ENCODE peak calls at places on chromosome 4, in nine cellular contexts. One of them, this sample, is unnamed.

GRCh38 chr4:186790630-186791029 is 67.0 kb upstream of the FAT1 start:
- DNase-seq in GM12892: no peak
- DNase-seq in HepG2: no peak
- DNase-seq in HCT116: no peak
- DNase-seq in GM12891: no peak
- DNase-seq in esophagus muscularis mucosa: no peak
- DNase-seq in GM12878: no peak
- DNase-seq in transverse colon: no peak
- DNase-seq in sigmoid colon: no peak
- DNase-seq in this sample: no peak

GRCh38 chr4:166838975-166839614 is 395.2 kb downstream of the SPOCK3 start:
- DNase-seq in GM12892: no peak
- DNase-seq in HepG2: no peak
- DNase-seq in HCT116: no peak
- DNase-seq in GM12891: no peak
- DNase-seq in esophagus muscularis mucosa: no peak
- DNase-seq in GM12878: peak; percentile 70
- DNase-seq in transverse colon: no peak
- DNase-seq in sigmoid colon: no peak
- DNase-seq in this sample: no peak

GRCh38 chr4:154049457-154050181 is 260.7 kb upstream of the SFRP2 start:
- DNase-seq in GM12892: no peak
- DNase-seq in HepG2: peak; percentile 9
- DNase-seq in HCT116: peak; percentile 16
- DNase-seq in GM12891: no peak
- DNase-seq in esophagus muscularis mucosa: peak; percentile 89
- DNase-seq in GM12878: no peak
- DNase-seq in transverse colon: peak; percentile 10
- DNase-seq in sigmoid colon: no peak
- DNase-seq in this sample: no peak

GRCh38 chr4:56657818-56658217 is 23.3 kb downstream of the HOPX start:
- DNase-seq in GM12892: no peak
- DNase-seq in HepG2: no peak
- DNase-seq in HCT116: no peak
- DNase-seq in GM12891: no peak
- DNase-seq in esophagus muscularis mucosa: no peak
- DNase-seq in GM12878: no peak
- DNase-seq in transverse colon: no peak
- DNase-seq in sigmoid colon: no peak
- DNase-seq in this sample: no peak

GRCh38 chr4:25088342-25088952 is 57.7 kb upstream of the LGI2 start:
- DNase-seq in GM12892: no peak
- DNase-seq in HepG2: no peak
- DNase-seq in HCT116: no peak
- DNase-seq in GM12891: peak; percentile 14
- DNase-seq in esophagus muscularis mucosa: no peak
- DNase-seq in GM12878: no peak
- DNase-seq in transverse colon: no peak
- DNase-seq in sigmoid colon: no peak
- DNase-seq in this sample: no peak

GRCh38 chr4:112637552-112637866 is 566 bp downstream of the LARP7 start:
- DNase-seq in GM12892: no peak
- DNase-seq in HepG2: no peak
- DNase-seq in HCT116: no peak
- DNase-seq in GM12891: no peak
- DNase-seq in esophagus muscularis mucosa: no peak
- DNase-seq in GM12878: no peak
- DNase-seq in transverse colon: no peak
- DNase-seq in sigmoid colon: no peak
- DNase-seq in this sample: no peak

GRCh38 chr4:146638801-146639351 is at the start of gene POU4F2:
- DNase-seq in GM12892: no peak
- DNase-seq in HepG2: no peak
- DNase-seq in HCT116: no peak
- DNase-seq in GM12891: peak; percentile 46
- DNase-seq in esophagus muscularis mucosa: no peak
- DNase-seq in GM12878: no peak
- DNase-seq in transverse colon: no peak
- DNase-seq in sigmoid colon: no peak
- DNase-seq in this sample: no peak

GRCh38 chr4:6758732-6759131 is 23.8 kb upstream of the KIAA0232 start:
- DNase-seq in GM12892: no peak
- DNase-seq in HepG2: no peak
- DNase-seq in HCT116: no peak
- DNase-seq in GM12891: no peak
- DNase-seq in esophagus muscularis mucosa: no peak
- DNase-seq in GM12878: no peak
- DNase-seq in transverse colon: no peak
- DNase-seq in sigmoid colon: no peak
- DNase-seq in this sample: no peak

GRCh38 chr4:181646864-181647263 is 596.3 kb upstream of the TENM3 start:
- DNase-seq in GM12892: no peak
- DNase-seq in HepG2: no peak
- DNase-seq in HCT116: no peak
- DNase-seq in GM12891: no peak
- DNase-seq in esophagus muscularis mucosa: no peak
- DNase-seq in GM12878: no peak
- DNase-seq in transverse colon: no peak
- DNase-seq in sigmoid colon: no peak
- DNase-seq in this sample: no peak

GRCh38 chr4:33780952-33781655 is 2463.2 kb downstream of the ARAP2 start:
- DNase-seq in GM12892: no peak
- DNase-seq in HepG2: no peak
- DNase-seq in HCT116: peak; percentile 55
- DNase-seq in GM12891: no peak
- DNase-seq in esophagus muscularis mucosa: no peak
- DNase-seq in GM12878: no peak
- DNase-seq in transverse colon: no peak
- DNase-seq in sigmoid colon: no peak
- DNase-seq in this sample: no peak

GRCh38 chr4:175346381-175346780 is 428.2 kb downstream of the ADAM29 start:
- DNase-seq in GM12892: no peak
- DNase-seq in HepG2: no peak
- DNase-seq in HCT116: no peak
- DNase-seq in GM12891: no peak
- DNase-seq in esophagus muscularis mucosa: no peak
- DNase-seq in GM12878: no peak
- DNase-seq in transverse colon: no peak
- DNase-seq in sigmoid colon: no peak
- DNase-seq in this sample: no peak

GRCh38 chr4:75821966-75822365 is 80.3 kb downstream of the PPEF2 start:
- DNase-seq in GM12892: no peak
- DNase-seq in HepG2: no peak
- DNase-seq in HCT116: no peak
- DNase-seq in GM12891: no peak
- DNase-seq in esophagus muscularis mucosa: no peak
- DNase-seq in GM12878: no peak
- DNase-seq in transverse colon: no peak
- DNase-seq in sigmoid colon: no peak
- DNase-seq in this sample: no peak

GRCh38 chr4:76948441-76949292 is 885 bp upstream of the SEPTIN11 start:
- DNase-seq in GM12892: peak; percentile 85
- DNase-seq in HepG2: peak; percentile 70
- DNase-seq in HCT116: peak; percentile 59
- DNase-seq in GM12891: peak; percentile 83
- DNase-seq in esophagus muscularis mucosa: no peak
- DNase-seq in GM12878: peak; percentile 50
- DNase-seq in transverse colon: peak; percentile 81
- DNase-seq in sigmoid colon: peak; percentile 90
- DNase-seq in this sample: peak; percentile 73

GRCh38 chr4:55827582-55827981 is 8.0 kb downstream of the EXOC1L start:
- DNase-seq in GM12892: no peak
- DNase-seq in HepG2: no peak
- DNase-seq in HCT116: no peak
- DNase-seq in GM12891: no peak
- DNase-seq in esophagus muscularis mucosa: no peak
- DNase-seq in GM12878: no peak
- DNase-seq in transverse colon: no peak
- DNase-seq in sigmoid colon: no peak
- DNase-seq in this sample: no peak

GRCh38 chr4:1870578-1871443 is at the start of gene NSD2:
- DNase-seq in GM12892: peak; percentile 96
- DNase-seq in HepG2: peak; percentile 67
- DNase-seq in HCT116: peak; percentile 68
- DNase-seq in GM12891: peak; percentile 94
- DNase-seq in esophagus muscularis mucosa: peak; percentile 94
- DNase-seq in GM12878: no peak
- DNase-seq in transverse colon: peak; percentile 94
- DNase-seq in sigmoid colon: peak; percentile 93
- DNase-seq in this sample: peak; percentile 83
- TF ChIP-seq POLR2AphosphoS5 in GM12892: peak; percentile 84
- TF ChIP-seq POLR2AphosphoS5 in HepG2: peak; percentile 57
- TF ChIP-seq POLR2AphosphoS5 in HCT116: peak; percentile 86
- TF ChIP-seq POLR2AphosphoS5 in GM12891: peak; percentile 86
- TF ChIP-seq POLR2AphosphoS5 in esophagus muscularis mucosa: peak; percentile 84
- TF ChIP-seq POLR2AphosphoS5 in GM12878: peak; percentile 74
- TF ChIP-seq POLR2AphosphoS5 in transverse colon: peak; percentile 93
- TF ChIP-seq POLR2AphosphoS5 in sigmoid colon: peak; percentile 72
- TF ChIP-seq POLR2AphosphoS5 in this sample: peak; percentile 51

DNA sequence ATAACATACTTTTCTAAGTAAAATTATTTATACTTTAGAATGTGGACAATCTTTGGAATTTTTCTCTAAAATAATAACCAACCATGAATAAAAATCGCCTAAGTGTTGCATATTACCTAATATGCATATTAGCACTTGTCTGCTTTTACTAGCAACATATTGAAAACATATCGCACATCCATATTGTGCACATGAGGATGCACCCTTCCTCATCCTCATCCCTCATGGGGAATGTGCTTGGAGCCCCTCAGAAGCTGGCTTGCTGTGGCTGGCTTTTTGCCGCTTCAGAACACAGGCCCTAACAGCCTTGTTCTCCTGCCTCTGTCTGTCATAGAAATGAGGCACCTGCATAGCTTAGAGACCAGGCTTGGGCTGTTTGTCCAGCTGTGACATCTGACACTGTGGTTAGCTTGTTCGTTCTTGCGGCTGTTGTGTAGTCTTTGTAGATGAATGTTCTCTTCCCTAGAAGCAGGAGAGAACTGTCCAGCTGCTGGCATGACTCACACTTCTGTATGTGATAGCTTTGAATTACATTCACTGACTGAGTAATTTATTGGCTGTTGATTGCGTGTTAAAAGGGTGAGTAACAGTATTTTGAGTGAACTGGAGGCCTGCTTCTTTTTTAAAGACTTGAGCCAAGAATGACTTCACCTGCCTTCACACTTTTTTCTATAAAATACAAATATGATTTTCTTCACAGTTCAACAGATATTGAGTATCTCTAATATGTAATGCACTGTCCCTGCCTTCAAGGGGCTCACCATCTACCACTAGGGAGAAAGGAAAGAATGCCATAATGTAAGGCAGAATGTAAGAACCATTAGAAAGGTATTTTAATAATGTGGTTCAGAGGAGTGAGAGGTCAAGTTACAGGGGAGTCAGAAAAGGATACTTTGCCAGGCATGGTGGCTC is 81.9 kb downstream of the HMGB2 start:
- DNase-seq in GM12892: no peak
- DNase-seq in HepG2: peak; percentile 22
- DNase-seq in HCT116: peak; percentile 99
- DNase-seq in GM12891: peak; percentile 2
- DNase-seq in esophagus muscularis mucosa: no peak
- DNase-seq in GM12878: peak; percentile 68
- DNase-seq in transverse colon: peak; percentile 46
- DNase-seq in sigmoid colon: peak; percentile 78
- DNase-seq in this sample: peak; percentile 45
- TF ChIP-seq POLR2AphosphoS5 in GM12892: no peak
- TF ChIP-seq POLR2AphosphoS5 in HepG2: no peak
- TF ChIP-seq POLR2AphosphoS5 in HCT116: peak; percentile 90
- TF ChIP-seq POLR2AphosphoS5 in GM12891: peak; percentile 72
- TF ChIP-seq POLR2AphosphoS5 in esophagus muscularis mucosa: peak; percentile 42
- TF ChIP-seq POLR2AphosphoS5 in GM12878: no peak
- TF ChIP-seq POLR2AphosphoS5 in transverse colon: peak; percentile 72
- TF ChIP-seq POLR2AphosphoS5 in sigmoid colon: peak; percentile 34
- TF ChIP-seq POLR2AphosphoS5 in this sample: no peak

GRCh38 chr4:100108869-100109268 is 81.4 kb downstream of the DDIT4L start:
- DNase-seq in GM12892: no peak
- DNase-seq in HepG2: no peak
- DNase-seq in HCT116: no peak
- DNase-seq in GM12891: no peak
- DNase-seq in esophagus muscularis mucosa: no peak
- DNase-seq in GM12878: no peak
- DNase-seq in transverse colon: no peak
- DNase-seq in sigmoid colon: no peak
- DNase-seq in this sample: no peak

GRCh38 chr4:100109921-100110320 is 80.3 kb downstream of the DDIT4L start:
- DNase-seq in GM12892: no peak
- DNase-seq in HepG2: no peak
- DNase-seq in HCT116: no peak
- DNase-seq in GM12891: no peak
- DNase-seq in esophagus muscularis mucosa: no peak
- DNase-seq in GM12878: no peak
- DNase-seq in transverse colon: no peak
- DNase-seq in sigmoid colon: no peak
- DNase-seq in this sample: no peak

GRCh38 chr4:100103671-100104070 is 86.6 kb downstream of the DDIT4L start:
- DNase-seq in GM12892: no peak
- DNase-seq in HepG2: no peak
- DNase-seq in HCT116: no peak
- DNase-seq in GM12891: no peak
- DNase-seq in esophagus muscularis mucosa: no peak
- DNase-seq in GM12878: no peak
- DNase-seq in transverse colon: no peak
- DNase-seq in sigmoid colon: no peak
- DNase-seq in this sample: no peak

GRCh38 chr4:100100985-100101384 is 89.3 kb downstream of the DDIT4L start:
- DNase-seq in GM12892: no peak
- DNase-seq in HepG2: no peak
- DNase-seq in HCT116: no peak
- DNase-seq in GM12891: no peak
- DNase-seq in esophagus muscularis mucosa: no peak
- DNase-seq in GM12878: no peak
- DNase-seq in transverse colon: no peak
- DNase-seq in sigmoid colon: no peak
- DNase-seq in this sample: no peak

DNA sequence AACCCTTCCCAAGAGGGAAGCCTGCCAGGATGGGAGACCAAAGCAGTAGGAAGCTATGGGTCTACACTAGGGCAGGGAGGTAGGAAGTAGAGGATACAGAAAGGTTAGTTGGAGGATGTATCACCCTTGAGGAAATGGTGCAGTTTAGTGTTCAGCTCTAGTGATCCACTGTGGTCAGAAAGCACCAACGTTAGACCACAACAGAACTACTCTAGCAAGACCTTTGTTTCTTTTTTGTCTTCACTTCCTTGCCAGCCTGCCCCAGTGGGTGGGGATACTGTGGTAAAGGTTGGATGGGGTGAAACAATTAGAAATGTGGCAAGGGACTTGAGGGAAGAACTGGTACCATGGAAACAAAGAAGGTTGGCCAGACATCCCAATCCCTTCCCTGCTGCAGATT is 83.3 kb downstream of the DDIT4L start:
- DNase-seq in GM12892: no peak
- DNase-seq in HepG2: no peak
- DNase-seq in HCT116: no peak
- DNase-seq in GM12891: no peak
- DNase-seq in esophagus muscularis mucosa: no peak
- DNase-seq in GM12878: peak; percentile 71
- DNase-seq in transverse colon: no peak
- DNase-seq in sigmoid colon: no peak
- DNase-seq in this sample: no peak
- TF ChIP-seq POLR2AphosphoS5 in GM12892: no peak
- TF ChIP-seq POLR2AphosphoS5 in HepG2: no peak
- TF ChIP-seq POLR2AphosphoS5 in HCT116: no peak
- TF ChIP-seq POLR2AphosphoS5 in GM12891: no peak
- TF ChIP-seq POLR2AphosphoS5 in esophagus muscularis mucosa: no peak
- TF ChIP-seq POLR2AphosphoS5 in GM12878: no peak
- TF ChIP-seq POLR2AphosphoS5 in transverse colon: no peak
- TF ChIP-seq POLR2AphosphoS5 in sigmoid colon: no peak
- TF ChIP-seq POLR2AphosphoS5 in this sample: no peak

GRCh38 chr4:151408630-151409469 is at the start of gene FHIP1A:
- DNase-seq in GM12892: peak; percentile 66
- DNase-seq in HepG2: peak; percentile 86
- DNase-seq in HCT116: peak; percentile 93
- DNase-seq in GM12891: peak; percentile 75
- DNase-seq in esophagus muscularis mucosa: no peak
- DNase-seq in GM12878: no peak
- DNase-seq in transverse colon: peak; percentile 93
- DNase-seq in sigmoid colon: peak; percentile 82
- DNase-seq in this sample: peak; percentile 92
- TF ChIP-seq POLR2AphosphoS5 in GM12892: no peak
- TF ChIP-seq POLR2AphosphoS5 in HepG2: peak; percentile 73
- TF ChIP-seq POLR2AphosphoS5 in HCT116: peak; percentile 96
- TF ChIP-seq POLR2AphosphoS5 in GM12891: peak; percentile 45
- TF ChIP-seq POLR2AphosphoS5 in esophagus muscularis mucosa: no peak
- TF ChIP-seq POLR2AphosphoS5 in GM12878: no peak
- TF ChIP-seq POLR2AphosphoS5 in transverse colon: peak; percentile 90
- TF ChIP-seq POLR2AphosphoS5 in sigmoid colon: peak; percentile 17
- TF ChIP-seq POLR2AphosphoS5 in this sample: no peak